ENCODE peak calls at places on chromosome 1, in nine cellular contexts. Y is DMS153; X is fibroblast of the aortic adventitia; H is naive thymus-derived CD4-positive, alpha-beta T cell; R is ELR; I is T-helper 22 cell; M is cardiac fibroblast; B is mammary epithelial cell; T is NCI-H510A. N is an unnamed sample.
A peak's percentile ranks its signal among the peaks of the same experiment; 100 is the strongest.

GRCh38 chr1:19654386-19654785 is 10.3 kb downstream of the NBL1 start:
- DNase-seq in Y (no peak), X (peak; percentile 29), H (no peak), R (peak; percentile 49), I (no peak), M (peak; percentile 44), B (no peak), T (no peak), N (no peak)

GRCh38 chr1:13760340-13760739 is 60.4 kb downstream of the PRDM2 start:
- DNase-seq in Y (no peak), X (no peak), H (no peak), R (no peak), I (no peak), M (no peak), B (no peak), T (no peak), N (no peak)

GRCh38 chr1:241311056-241311746 is 45.8 kb downstream of the RGS7 start:
- DNase-seq in Y (no peak), X (no peak), H (no peak), R (peak; percentile 39), I (no peak), M (peak; percentile 63), B (no peak), T (no peak), N (no peak)

GRCh38 chr1:229203030-229203751 is 67.7 kb upstream of the RAB4A start:
- DNase-seq in Y (no peak), X (peak; percentile 92), H (no peak), R (peak; percentile 60), I (no peak), M (peak; percentile 58), B (peak; percentile 64), T (no peak), N (no peak)

GRCh38 chr1:179126338-179127060 is 44.6 kb downstream of the TOR3A start:
- DNase-seq in Y (no peak), X (peak; percentile 34), H (no peak), R (no peak), I (no peak), M (no peak), B (no peak), T (no peak), N (no peak)

GRCh38 chr1:150121236-150121862 is 28.4 kb upstream of the PLEKHO1 start:
- DNase-seq in Y (no peak), X (no peak), H (no peak), R (peak; percentile 32), I (no peak), M (peak; percentile 10), B (no peak), T (no peak), N (peak; percentile 10)

GRCh38 chr1:225470210-225470609 is 42.4 kb upstream of the LBR start:
- DNase-seq in Y (no peak), X (no peak), H (no peak), R (no peak), I (no peak), M (no peak), B (no peak), T (no peak), N (no peak)

GRCh38 chr1:164613176-164613575 is 54.2 kb downstream of the PBX1 start:
- DNase-seq in Y (no peak), X (no peak), H (no peak), R (no peak), I (no peak), M (no peak), B (peak; percentile 84), T (no peak), N (no peak)

GRCh38 chr1:99268021-99268420 is 3.7 kb downstream of the PLPPR4 start:
- DNase-seq in Y (no peak), X (no peak), H (no peak), R (no peak), I (no peak), M (peak; percentile 23), B (no peak), T (no peak), N (no peak)

GRCh38 chr1:114134518-114134917 is 19.2 kb downstream of the SYT6 start:
- DNase-seq in Y (no peak), X (no peak), H (no peak), R (no peak), I (no peak), M (no peak), B (no peak), T (no peak), N (no peak)

GRCh38 chr1:112358061-112358770 is 37.8 kb upstream of the CTTNBP2NL start:
- DNase-seq in Y (no peak), X (peak; percentile 32), H (no peak), R (no peak), I (no peak), M (peak; percentile 27), B (no peak), T (no peak), N (no peak)

GRCh38 chr1:88935522-88936222 is 44.3 kb upstream of the GTF2B start:
- DNase-seq in Y (peak; percentile 3), X (peak; percentile 63), H (peak; percentile 41), R (peak; percentile 62), I (no peak), M (peak; percentile 64), B (no peak), T (no peak), N (peak; percentile 7)

GRCh38 chr1:54585181-54586066 is 37.4 kb downstream of the ACOT11 start:
- DNase-seq in Y (no peak), X (no peak), H (no peak), R (no peak), I (no peak), M (no peak), B (no peak), T (no peak), N (no peak)

GRCh38 chr1:30600258-30600657 is 123.1 kb downstream of the MATN1 start:
- DNase-seq in Y (peak; percentile 92), X (no peak), H (no peak), R (no peak), I (no peak), M (no peak), B (no peak), T (no peak), N (no peak)